ENCODE peak calls at places on chromosomes 2 and 18, in nine cellular contexts. H is stimulated activated CD8-positive, alpha-beta memory T cell treated with anti-CD3 and anti-CD28 coated beads, Interleukin-2, amount 100 ng/mL, for 1 hour; J is NCI-H2107; X is choroid plexus epithelial cell; Q is kidney; L is foreskin fibroblast; C is globus pallidus; O is HTR-8/SVneo; R is EL. P is an unnamed sample.

GRCh38 chr18:8562914-8563313 is 46.3 kb upstream of the RAB12 start:
- DNase-seq in H (no peak), J (no peak), X (no peak), Q (no peak), L (no peak), C (no peak), O (no peak), R (no peak), P (no peak)

GRCh38 chr18:32454667-32455066 is 16.0 kb downstream of the GAREM1 start:
- DNase-seq in H (no peak), J (no peak), X (peak; percentile 58), Q (no peak), L (no peak), C (no peak), O (no peak), R (no peak), P (no peak)

GRCh38 chr2:8315766-8316165 is 366.1 kb upstream of the ID2 start:
- DNase-seq in H (no peak), J (no peak), X (no peak), Q (no peak), L (no peak), C (no peak), O (no peak), R (no peak), P (no peak)

GRCh38 chr2:132943829-132944228 is 273.8 kb upstream of the LYPD1 start:
- DNase-seq in H (no peak), J (no peak), X (peak; percentile 59), Q (no peak), L (no peak), C (peak; percentile 41), O (no peak), R (peak; percentile 31), P (no peak)

GRCh38 chr18:66993492-66993891 is 389.6 kb upstream of the CDH19 start:
- DNase-seq in H (no peak), J (no peak), X (no peak), Q (no peak), L (no peak), C (no peak), O (no peak), R (no peak), P (no peak)

GRCh38 chr2:15485949-15486348 is 75.2 kb downstream of the NBAS start:
- DNase-seq in H (no peak), J (no peak), X (no peak), Q (no peak), L (no peak), C (no peak), O (no peak), R (no peak), P (no peak)

GRCh38 chr18:44911773-44912172 is 231.1 kb downstream of the SETBP1 start:
- DNase-seq in H (no peak), J (no peak), X (no peak), Q (no peak), L (no peak), C (no peak), O (no peak), R (no peak), P (no peak)

GRCh38 chr2:98809878-98810587 is 79.1 kb upstream of the MGAT4A start:
- DNase-seq in H (no peak), J (no peak), X (no peak), Q (no peak), L (no peak), C (no peak), O (no peak), R (no peak), P (no peak)

GRCh38 chr2:61714210-61714609 is 139.7 kb downstream of the FAM161A start:
- DNase-seq in H (no peak), J (no peak), X (no peak), Q (no peak), L (no peak), C (no peak), O (no peak), R (no peak), P (no peak)

GRCh38 chr18:48862678-48863270 is 88.0 kb downstream of the SMAD7 start:
- DNase-seq in H (no peak), J (no peak), X (peak; percentile 58), Q (peak; percentile 78), L (no peak), C (no peak), O (no peak), R (no peak), P (no peak)

GRCh38 chr2:170006592-170007327 is 171.2 kb upstream of the MYO3B start:
- DNase-seq in H (no peak), J (no peak), X (peak; percentile 53), Q (no peak), L (no peak), C (no peak), O (no peak), R (no peak), P (no peak)

GRCh38 chr2:203679401-203679800 is 27.0 kb upstream of the CD28 start:
- DNase-seq in H (no peak), J (no peak), X (no peak), Q (no peak), L (no peak), C (no peak), O (no peak), R (no peak), P (no peak)

GRCh38 chr2:187775651-187776050 is 221.4 kb upstream of the TFPI start:
- DNase-seq in H (no peak), J (no peak), X (no peak), Q (no peak), L (no peak), C (no peak), O (no peak), R (no peak), P (no peak)

GRCh38 chr2:96485751-96486643 is 19.2 kb downstream of the NEURL3 start:
- DNase-seq in H (peak; percentile 66), J (peak; percentile 30), X (peak; percentile 87), Q (peak; percentile 90), L (peak; percentile 74), C (peak; percentile 55), O (no peak), R (peak; percentile 88), P (peak; percentile 67)

GRCh38 chr2:110851531-110851930 is 119.2 kb downstream of the ACOXL start:
- DNase-seq in H (no peak), J (no peak), X (no peak), Q (no peak), L (no peak), C (no peak), O (no peak), R (no peak), P (no peak)

GRCh38 chr18:59516356-59517155 is 157.5 kb upstream of the LMAN1 start:
- DNase-seq in H (no peak), J (no peak), X (peak; percentile 88), Q (no peak), L (peak; percentile 76), C (no peak), O (peak; percentile 61), R (peak; percentile 92), P (no peak)

GRCh38 chr18:10454800-10455550 is 540 bp downstream of the APCDD1 start:
- DNase-seq in H (no peak), J (no peak), X (no peak), Q (peak; percentile 82), L (no peak), C (peak; percentile 49), O (no peak), R (peak; percentile 34), P (no peak)

GRCh38 chr2:239916205-239917127 is 108.7 kb downstream of the NDUFA10 start:
- DNase-seq in H (no peak), J (no peak), X (no peak), Q (peak; percentile 50), L (no peak), C (no peak), O (no peak), R (no peak), P (no peak)

GRCh38 chr18:31487251-31488015 is 10.5 kb upstream of the DSG2 start:
- DNase-seq in H (no peak), J (no peak), X (peak; percentile 85), Q (no peak), L (no peak), C (no peak), O (peak; percentile 39), R (no peak), P (no peak)

GRCh38 chr18:12990128-12990485 is 1.1 kb upstream of the CEP192 start:
- DNase-seq in H (no peak), J (no peak), X (peak; percentile 3), Q (no peak), L (no peak), C (no peak), O (no peak), R (no peak), P (peak; percentile 21)

GRCh38 chr2:54572636-54573531 is 116.8 kb downstream of the SPTBN1 start:
- DNase-seq in H (no peak), J (no peak), X (peak; percentile 66), Q (no peak), L (peak; percentile 23), C (no peak), O (no peak), R (peak; percentile 86), P (no peak)

GRCh38 chr2:133452561-133452960 is 115.7 kb downstream of the NCKAP5 start:
- DNase-seq in H (no peak), J (no peak), X (no peak), Q (no peak), L (no peak), C (no peak), O (no peak), R (no peak), P (no peak)

GRCh38 chr2:172965433-172965832 is 110.2 kb upstream of the MAP3K20 start:
- DNase-seq in H (no peak), J (no peak), X (no peak), Q (no peak), L (no peak), C (no peak), O (no peak), R (no peak), P (no peak)

GRCh38 chr2:157468931-157469708 is 25.2 kb upstream of the CYTIP start:
- DNase-seq in H (no peak), J (no peak), X (peak; percentile 23), Q (no peak), L (peak; percentile 26), C (no peak), O (peak; percentile 30), R (peak; percentile 92), P (no peak)

GRCh38 chr18:79870369-79871025 is 72.8 kb downstream of the KCNG2 start:
- DNase-seq in H (no peak), J (no peak), X (no peak), Q (no peak), L (no peak), C (no peak), O (no peak), R (no peak), P (no peak)

P was measured in activated CD8-positive, alpha-beta memory T cell treated with anti-CD3 and anti-CD28 coated beads for 4 hours.